ENCODE peak calls at places on chromosomes 7 and 10, in eight cellular contexts. T is psoas muscle, S is colonic mucosa, Q is ascending aorta, X is GM06990, B is lower lobe of right lung, Y is stomach, P is CD14-positive monocyte. J is an unnamed sample.

GRCh38 chr7:155764432-155764798 is 47.8 kb downstream of the SHH start:
- DNase-seq in T (no peak), S (no peak), Q (no peak), X (no peak), B (no peak), Y (no peak), P (no peak), J (no peak)

GRCh38 chr7:131108212-131108980 is 219.3 kb upstream of the MKLN1 start:
- DNase-seq in T (peak; percentile 82), S (peak; percentile 23), Q (no peak), X (peak; percentile 59), B (no peak), Y (no peak), P (no peak), J (no peak)

GRCh38 chr10:5229019-5229418 is 32.4 kb downstream of the AKR1C4 start:
- DNase-seq in T (no peak), S (no peak), Q (no peak), X (no peak), B (no peak), Y (no peak), P (no peak), J (no peak)

GRCh38 chr7:37322831-37323230 is 125.8 kb downstream of the ELMO1 start:
- DNase-seq in T (no peak), S (no peak), Q (no peak), X (no peak), B (no peak), Y (no peak), P (no peak), J (no peak)

GRCh38 chr10:43966571-43966965 is 317.9 kb upstream of the ZNF32 start:
- DNase-seq in T (no peak), S (no peak), Q (no peak), X (no peak), B (no peak), Y (no peak), P (no peak), J (peak; percentile 36)

GRCh38 chr10:45454262-45454661 is 80.2 kb downstream of the ALOX5 start:
- DNase-seq in T (no peak), S (no peak), Q (no peak), X (no peak), B (no peak), Y (no peak), P (no peak), J (no peak)

GRCh38 chr7:28408105-28408973 is 4.0 kb upstream of the CREB5 start:
- DNase-seq in T (peak; percentile 88), S (no peak), Q (no peak), X (no peak), B (peak; percentile 46), Y (no peak), P (peak; percentile 57), J (no peak)

GRCh38 chr7:8441106-8441590 is 7.7 kb downstream of the NXPH1 start:
- DNase-seq in T (no peak), S (no peak), Q (no peak), X (no peak), B (no peak), Y (no peak), P (no peak), J (no peak)

GRCh38 chr10:18829259-18829658 is 170.0 kb downstream of the ARL5B start:
- DNase-seq in T (no peak), S (no peak), Q (no peak), X (no peak), B (no peak), Y (no peak), P (no peak), J (no peak)

GRCh38 chr10:96643920-96644319 is 57.1 kb upstream of the TM9SF3 start:
- DNase-seq in T (no peak), S (no peak), Q (no peak), X (no peak), B (no peak), Y (no peak), P (no peak), J (no peak)
- TF ChIP-seq CTCF in T (no peak), S (no peak), Q (no peak), X (peak; percentile 17), B (no peak), Y (no peak), P (no peak), J (no peak)

DNA sequence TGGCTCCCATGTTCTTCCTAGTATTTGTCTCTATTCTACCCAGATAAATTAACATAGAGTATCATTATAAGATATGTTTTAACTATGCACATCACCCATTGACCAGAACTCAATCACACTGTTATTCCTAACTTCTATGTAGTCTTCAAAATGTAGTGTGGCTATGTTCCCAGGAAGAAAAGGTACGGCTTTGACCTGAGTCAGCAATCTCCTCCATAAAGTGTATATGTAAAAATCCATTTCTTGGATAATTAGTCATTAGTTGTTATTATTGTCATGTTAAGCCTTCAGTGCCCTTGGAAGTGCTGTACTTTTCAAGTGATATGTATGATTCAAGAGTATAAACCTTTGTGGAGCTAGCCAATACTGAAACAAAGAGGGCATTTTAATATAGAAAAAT is 444.0 kb upstream of the ZWINT start:
- DNase-seq in T (no peak), S (no peak), Q (no peak), X (no peak), B (no peak), Y (no peak), P (no peak), J (no peak)
- TF ChIP-seq CTCF in T (no peak), S (no peak), Q (no peak), X (no peak), B (no peak), Y (no peak), P (no peak), J (no peak)

GRCh38 chr10:87505366-87506113 is 847 bp downstream of the MINPP1 start:
- DNase-seq in T (peak; percentile 70), S (peak; percentile 73), Q (no peak), X (no peak), B (peak; percentile 71), Y (peak; percentile 62), P (no peak), J (no peak)
- TF ChIP-seq CTCF in T (peak; percentile 47), S (peak; percentile 37), Q (no peak), X (peak; percentile 84), B (peak; percentile 51), Y (peak; percentile 38), P (peak; percentile 40), J (peak; percentile 68)

GRCh38 chr7:116524609-116525297 is at the start of gene CAV1:
- DNase-seq in T (peak; percentile 89), S (peak; percentile 61), Q (peak; percentile 50), X (peak; percentile 48), B (peak; percentile 84), Y (peak; percentile 65), P (no peak), J (peak; percentile 96)
- TF ChIP-seq CTCF in T (peak; percentile 3), S (no peak), Q (peak; percentile 27), X (peak; percentile 20), B (peak; percentile 37), Y (no peak), P (no peak), J (peak; percentile 48)

GRCh38 chr7:6718124-6718523 is 11.4 kb upstream of the ZNF12 start:
- DNase-seq in T (no peak), S (no peak), Q (no peak), X (no peak), B (no peak), Y (no peak), P (no peak), J (no peak)
- TF ChIP-seq CTCF in T (no peak), S (no peak), Q (no peak), X (peak; percentile 40), B (no peak), Y (no peak), P (peak; percentile 36), J (no peak)

GRCh38 chr10:124709862-124710261 is 34.3 kb downstream of the FAM53B start:
- DNase-seq in T (peak; percentile 83), S (peak; percentile 84), Q (no peak), X (no peak), B (peak; percentile 89), Y (peak; percentile 81), P (no peak), J (no peak)

GRCh38 chr10:124708246-124708779 is 35.9 kb downstream of the FAM53B start:
- DNase-seq in T (peak; percentile 26), S (no peak), Q (no peak), X (no peak), B (no peak), Y (no peak), P (no peak), J (no peak)

GRCh38 chr10:124710266-124710881 is 33.8 kb downstream of the FAM53B start:
- DNase-seq in T (peak; percentile 51), S (no peak), Q (no peak), X (no peak), B (no peak), Y (no peak), P (no peak), J (no peak)

GRCh38 chr10:124707546-124707945 is 36.6 kb downstream of the FAM53B start:
- DNase-seq in T (peak; percentile 59), S (no peak), Q (no peak), X (no peak), B (no peak), Y (no peak), P (peak; percentile 70), J (no peak)

GRCh38 chr10:124708922-124709520 is 35.2 kb downstream of the FAM53B start:
- DNase-seq in T (peak; percentile 43), S (no peak), Q (no peak), X (no peak), B (no peak), Y (no peak), P (no peak), J (no peak)
- TF ChIP-seq CTCF in T (no peak), S (no peak), Q (no peak), X (no peak), B (no peak), Y (no peak), P (no peak), J (no peak)

J was measured in osteocyte.